ENCODE peak calls at places on chromosomes 7 and 10, in four cellular contexts. One of them, this sample, is unnamed. For H3K4me1, the result is how much of the 10 kb centered on the place peaks cover.

GRCh38 chr7:1283941-1284742 is 51.5 kb downstream of the UNCX start:
- DNase-seq in Peyer's patch: no peak
- DNase-seq in thyroid gland: no peak
- DNase-seq in stomach: no peak
- DNase-seq in this sample: peak

GRCh38 chr10:6279540-6280267 is 77.0 kb downstream of the PFKFB3 start:
- DNase-seq in Peyer's patch: no peak
- DNase-seq in thyroid gland: no peak
- DNase-seq in stomach: peak
- DNase-seq in this sample: no peak

GRCh38 chr10:114499630-114500190 is 95.4 kb upstream of the AFAP1L2 start:
- DNase-seq in Peyer's patch: peak
- DNase-seq in thyroid gland: no peak
- DNase-seq in stomach: peak
- DNase-seq in this sample: peak

GRCh38 chr7:12199363-12199762 is 11.7 kb upstream of the TMEM106B start:
- DNase-seq in Peyer's patch: no peak
- DNase-seq in thyroid gland: no peak
- DNase-seq in stomach: no peak
- DNase-seq in this sample: no peak

GRCh38 chr7:122304996-122305421 is 459 bp upstream of the FEZF1 start:
- DNase-seq in Peyer's patch: no peak
- DNase-seq in thyroid gland: no peak
- DNase-seq in stomach: no peak
- DNase-seq in this sample: no peak

GRCh38 chr7:30984359-30985107 is 20.8 kb downstream of the GHRHR start:
- DNase-seq in Peyer's patch: no peak
- DNase-seq in thyroid gland: no peak
- DNase-seq in stomach: peak
- DNase-seq in this sample: no peak

GRCh38 chr10:6348091-6348862 is 145.5 kb downstream of the PFKFB3 start:
- DNase-seq in Peyer's patch: peak
- DNase-seq in thyroid gland: peak
- DNase-seq in stomach: peak
- DNase-seq in this sample: peak

GRCh38 chr10:119461380-119461779 is 81.1 kb downstream of the RGS10 start:
- DNase-seq in Peyer's patch: no peak
- DNase-seq in thyroid gland: peak
- DNase-seq in stomach: peak
- DNase-seq in this sample: no peak

GRCh38 chr10:131979821-131980270 is 1.9 kb downstream of the BNIP3 start:
- DNase-seq in Peyer's patch: no peak
- DNase-seq in thyroid gland: no peak
- DNase-seq in stomach: peak
- DNase-seq in this sample: peak

GRCh38 chr7:149637911-149638565 is 135.3 kb downstream of the ZNF467 start:
- DNase-seq in Peyer's patch: no peak
- DNase-seq in thyroid gland: no peak
- DNase-seq in stomach: no peak
- DNase-seq in this sample: no peak

GRCh38 chr7:157634401-157635147 is 297.8 kb downstream of the DNAJB6 start:
- DNase-seq in Peyer's patch: no peak
- DNase-seq in thyroid gland: no peak
- DNase-seq in stomach: no peak
- DNase-seq in this sample: no peak

GRCh38 chr10:46516660-46517416 is 39.6 kb downstream of the GPRIN2 start:
- DNase-seq in Peyer's patch: peak
- DNase-seq in thyroid gland: no peak
- DNase-seq in stomach: peak
- DNase-seq in this sample: peak

GRCh38 chr10:34908472-34908871 is 93.4 kb upstream of the PARD3 start:
- DNase-seq in Peyer's patch: no peak
- DNase-seq in thyroid gland: no peak
- DNase-seq in stomach: no peak
- DNase-seq in this sample: no peak

GRCh38 chr10:16611037-16611436 is 89.4 kb upstream of the C1QL3 start:
- DNase-seq in Peyer's patch: no peak
- DNase-seq in thyroid gland: peak
- DNase-seq in stomach: no peak
- DNase-seq in this sample: no peak

GRCh38 chr10:76318171-76318570 is 886.7 kb downstream of the LRMDA start:
- DNase-seq in Peyer's patch: no peak
- DNase-seq in thyroid gland: no peak
- DNase-seq in stomach: peak
- DNase-seq in this sample: no peak

GRCh38 chr7:80218723-80219122 is 84.1 kb downstream of the GNAI1 start:
- DNase-seq in Peyer's patch: no peak
- DNase-seq in thyroid gland: no peak
- DNase-seq in stomach: no peak
- DNase-seq in this sample: no peak

GRCh38 chr10:43263551-43264323 is 3.1 kb downstream of the RASGEF1A start:
- DNase-seq in Peyer's patch: peak
- DNase-seq in thyroid gland: no peak
- DNase-seq in stomach: peak
- DNase-seq in this sample: no peak

GRCh38 chr10:78578929-78579328 is 489.8 kb upstream of the ZMIZ1 start:
- DNase-seq in Peyer's patch: no peak
- DNase-seq in thyroid gland: no peak
- DNase-seq in stomach: no peak
- DNase-seq in this sample: no peak

GRCh38 chr7:43390601-43391000 is 192.3 kb upstream of the STK17A start:
- DNase-seq in Peyer's patch: no peak
- DNase-seq in thyroid gland: no peak
- DNase-seq in stomach: no peak
- DNase-seq in this sample: no peak

GRCh38 chr7:70829221-70830059 is 302.5 kb upstream of the GALNT17 start:
- DNase-seq in Peyer's patch: peak
- DNase-seq in thyroid gland: peak
- DNase-seq in stomach: peak
- DNase-seq in this sample: peak

GRCh38 chr10:71814923-71815411 is 36.1 kb downstream of the PSAP start:
- DNase-seq in Peyer's patch: no peak
- DNase-seq in thyroid gland: no peak
- DNase-seq in stomach: no peak
- DNase-seq in this sample: peak

DNA sequence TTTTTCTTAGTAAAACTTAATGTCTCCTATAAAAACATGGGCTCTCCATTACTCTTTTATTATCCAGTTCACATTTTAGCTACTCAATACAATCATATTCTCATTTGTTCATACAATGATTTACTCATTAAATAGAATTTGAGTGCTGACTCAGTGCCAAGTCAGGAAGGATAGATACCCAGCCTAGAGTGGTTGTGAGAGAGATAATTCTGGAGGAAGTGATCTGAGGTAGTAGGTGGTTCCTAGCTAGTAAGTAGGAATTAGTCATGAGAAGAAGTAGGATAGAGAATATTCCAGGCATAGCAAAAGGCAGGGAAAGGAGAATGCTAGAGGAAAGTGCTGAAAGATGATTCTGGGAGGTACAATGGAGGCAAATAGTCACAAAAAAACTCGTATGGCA is 133.5 kb upstream of the MBL2 start:
- DNase-seq in Peyer's patch: no peak
- DNase-seq in thyroid gland: no peak
- DNase-seq in stomach: no peak
- DNase-seq in this sample: no peak
- H3K27ac ChIP-seq in Peyer's patch: no peak
- H3K27ac ChIP-seq in thyroid gland: no peak
- H3K27ac ChIP-seq in stomach: no peak
- H3K27ac ChIP-seq in this sample: no peak

GRCh38 chr7:48225101-48225500 is 53.8 kb downstream of the ABCA13 start:
- DNase-seq in Peyer's patch: no peak
- DNase-seq in thyroid gland: no peak
- DNase-seq in stomach: no peak
- DNase-seq in this sample: no peak
- H3K4me1 ChIP-seq in Peyer's patch: under half
- H3K4me1 ChIP-seq in thyroid gland: under half
- H3K4me1 ChIP-seq in stomach: under half
- H3K4me1 ChIP-seq in this sample: under half

GRCh38 chr10:98609265-98609664 is 162.5 kb upstream of the HPS1 start:
- DNase-seq in Peyer's patch: no peak
- DNase-seq in thyroid gland: no peak
- DNase-seq in stomach: no peak
- DNase-seq in this sample: no peak

GRCh38 chr10:98611432-98611831 is 164.7 kb upstream of the HPS1 start:
- DNase-seq in Peyer's patch: no peak
- DNase-seq in thyroid gland: no peak
- DNase-seq in stomach: no peak
- DNase-seq in this sample: no peak

GRCh38 chr10:98610855-98611254 is 164.1 kb upstream of the HPS1 start:
- DNase-seq in Peyer's patch: no peak
- DNase-seq in thyroid gland: no peak
- DNase-seq in stomach: no peak
- DNase-seq in this sample: no peak

GRCh38 chr10:98610301-98610700 is 163.6 kb upstream of the HPS1 start:
- DNase-seq in Peyer's patch: no peak
- DNase-seq in thyroid gland: no peak
- DNase-seq in stomach: no peak
- DNase-seq in this sample: no peak

GRCh38 chr10:98613446-98613845 is 166.7 kb upstream of the HPS1 start:
- DNase-seq in Peyer's patch: no peak
- DNase-seq in thyroid gland: no peak
- DNase-seq in stomach: no peak
- DNase-seq in this sample: no peak
- TF ChIP-seq POLR2A in Peyer's patch: no peak
- TF ChIP-seq POLR2A in thyroid gland: no peak
- TF ChIP-seq POLR2A in stomach: no peak
- TF ChIP-seq POLR2A in this sample: no peak

GRCh38 chr7:137690635-137691034 is 156.1 kb downstream of the DGKI start:
- DNase-seq in Peyer's patch: no peak
- DNase-seq in thyroid gland: no peak
- DNase-seq in stomach: no peak
- DNase-seq in this sample: no peak
- H3K27ac ChIP-seq in Peyer's patch: no peak
- H3K27ac ChIP-seq in thyroid gland: no peak
- H3K27ac ChIP-seq in stomach: no peak
- H3K27ac ChIP-seq in this sample: no peak

GRCh38 chr7:127983804-127984332 is 47.4 kb downstream of the LRRC4 start:
- DNase-seq in Peyer's patch: no peak
- DNase-seq in thyroid gland: no peak
- DNase-seq in stomach: no peak
- DNase-seq in this sample: no peak
- H3K4me1 ChIP-seq in Peyer's patch: under half
- H3K4me1 ChIP-seq in thyroid gland: under half
- H3K4me1 ChIP-seq in stomach: under half
- H3K4me1 ChIP-seq in this sample: under half